ENCODE peak calls at places on chromosome 4, in ten cellular contexts. One of them, this sample, is unnamed.

GRCh38 chr4:6875431-6875831 is 34.2 kb upstream of the TBC1D14 start:
- DNase-seq in SK-N-SH: no peak
- DNase-seq in CD4-positive, alpha-beta T cell: no peak
- DNase-seq in CD8-positive, alpha-beta memory T cell: no peak
- DNase-seq in Peyer's patch: peak
- DNase-seq in neural progenitor cell: no peak
- DNase-seq in psoas muscle: peak
- DNase-seq in endodermal cell: no peak
- DNase-seq in A549: no peak
- DNase-seq in Karpas-422: peak
- DNase-seq in this sample: no peak

GRCh38 chr4:55635282-55635681 is 816 bp downstream of the NMU start:
- DNase-seq in SK-N-SH: peak
- DNase-seq in CD4-positive, alpha-beta T cell: no peak
- DNase-seq in CD8-positive, alpha-beta memory T cell: no peak
- DNase-seq in Peyer's patch: no peak
- DNase-seq in neural progenitor cell: peak
- DNase-seq in psoas muscle: no peak
- DNase-seq in endodermal cell: peak
- DNase-seq in A549: no peak
- DNase-seq in Karpas-422: no peak
- DNase-seq in this sample: no peak

GRCh38 chr4:102321260-102321991 is 23.9 kb downstream of the SLC39A8 start:
- DNase-seq in SK-N-SH: no peak
- DNase-seq in CD4-positive, alpha-beta T cell: no peak
- DNase-seq in CD8-positive, alpha-beta memory T cell: no peak
- DNase-seq in Peyer's patch: no peak
- DNase-seq in neural progenitor cell: no peak
- DNase-seq in psoas muscle: no peak
- DNase-seq in endodermal cell: no peak
- DNase-seq in A549: no peak
- DNase-seq in Karpas-422: peak
- DNase-seq in this sample: no peak

GRCh38 chr4:6470502-6471302 is 1.7 kb downstream of the PPP2R2C start:
- DNase-seq in SK-N-SH: peak
- DNase-seq in CD4-positive, alpha-beta T cell: no peak
- DNase-seq in CD8-positive, alpha-beta memory T cell: no peak
- DNase-seq in Peyer's patch: no peak
- DNase-seq in neural progenitor cell: peak
- DNase-seq in psoas muscle: peak
- DNase-seq in endodermal cell: peak
- DNase-seq in A549: peak
- DNase-seq in Karpas-422: no peak
- DNase-seq in this sample: peak

GRCh38 chr4:88008133-88008621 is 742 bp downstream of the PKD2 start:
- DNase-seq in SK-N-SH: peak
- DNase-seq in CD4-positive, alpha-beta T cell: no peak
- DNase-seq in CD8-positive, alpha-beta memory T cell: no peak
- DNase-seq in Peyer's patch: no peak
- DNase-seq in neural progenitor cell: peak
- DNase-seq in psoas muscle: peak
- DNase-seq in endodermal cell: peak
- DNase-seq in A549: peak
- DNase-seq in Karpas-422: peak
- DNase-seq in this sample: peak

GRCh38 chr4:36244257-36245084 is at the start of gene ARAP2:
- DNase-seq in SK-N-SH: peak
- DNase-seq in CD4-positive, alpha-beta T cell: peak
- DNase-seq in CD8-positive, alpha-beta memory T cell: peak
- DNase-seq in Peyer's patch: peak
- DNase-seq in neural progenitor cell: peak
- DNase-seq in psoas muscle: peak
- DNase-seq in endodermal cell: peak
- DNase-seq in A549: peak
- DNase-seq in Karpas-422: peak
- DNase-seq in this sample: peak

GRCh38 chr4:72489267-72489666 is 79.8 kb downstream of the ADAMTS3 start:
- DNase-seq in SK-N-SH: no peak
- DNase-seq in CD4-positive, alpha-beta T cell: no peak
- DNase-seq in CD8-positive, alpha-beta memory T cell: no peak
- DNase-seq in Peyer's patch: no peak
- DNase-seq in neural progenitor cell: no peak
- DNase-seq in psoas muscle: no peak
- DNase-seq in endodermal cell: no peak
- DNase-seq in A549: peak
- DNase-seq in Karpas-422: no peak
- DNase-seq in this sample: no peak

GRCh38 chr4:183797445-183798248 is 107.5 kb upstream of the STOX2 start:
- DNase-seq in SK-N-SH: peak
- DNase-seq in CD4-positive, alpha-beta T cell: no peak
- DNase-seq in CD8-positive, alpha-beta memory T cell: no peak
- DNase-seq in Peyer's patch: no peak
- DNase-seq in neural progenitor cell: peak
- DNase-seq in psoas muscle: peak
- DNase-seq in endodermal cell: peak
- DNase-seq in A549: peak
- DNase-seq in Karpas-422: no peak
- DNase-seq in this sample: no peak

GRCh38 chr4:73978886-73979285 is 2.9 kb downstream of the PF4 start:
- DNase-seq in SK-N-SH: no peak
- DNase-seq in CD4-positive, alpha-beta T cell: no peak
- DNase-seq in CD8-positive, alpha-beta memory T cell: no peak
- DNase-seq in Peyer's patch: no peak
- DNase-seq in neural progenitor cell: no peak
- DNase-seq in psoas muscle: no peak
- DNase-seq in endodermal cell: no peak
- DNase-seq in A549: peak
- DNase-seq in Karpas-422: no peak
- DNase-seq in this sample: no peak
- H3K27ac ChIP-seq in SK-N-SH: no peak
- H3K27ac ChIP-seq in CD4-positive, alpha-beta T cell: no peak
- H3K27ac ChIP-seq in CD8-positive, alpha-beta memory T cell: no peak
- H3K27ac ChIP-seq in Peyer's patch: no peak
- H3K27ac ChIP-seq in neural progenitor cell: no peak
- H3K27ac ChIP-seq in psoas muscle: no peak
- H3K27ac ChIP-seq in endodermal cell: no peak
- H3K27ac ChIP-seq in A549: peak
- H3K27ac ChIP-seq in Karpas-422: no peak
- H3K27ac ChIP-seq in this sample: no peak

GRCh38 chr4:101019941-101020401 is 327.4 kb downstream of the PPP3CA start:
- DNase-seq in SK-N-SH: no peak
- DNase-seq in CD4-positive, alpha-beta T cell: no peak
- DNase-seq in CD8-positive, alpha-beta memory T cell: peak
- DNase-seq in Peyer's patch: no peak
- DNase-seq in neural progenitor cell: no peak
- DNase-seq in psoas muscle: no peak
- DNase-seq in endodermal cell: peak
- DNase-seq in A549: peak
- DNase-seq in Karpas-422: no peak
- DNase-seq in this sample: no peak
- H3K27ac ChIP-seq in SK-N-SH: peak
- H3K27ac ChIP-seq in CD4-positive, alpha-beta T cell: peak
- H3K27ac ChIP-seq in CD8-positive, alpha-beta memory T cell: peak
- H3K27ac ChIP-seq in Peyer's patch: peak
- H3K27ac ChIP-seq in neural progenitor cell: no peak
- H3K27ac ChIP-seq in psoas muscle: no peak
- H3K27ac ChIP-seq in endodermal cell: no peak
- H3K27ac ChIP-seq in A549: peak
- H3K27ac ChIP-seq in Karpas-422: no peak
- H3K27ac ChIP-seq in this sample: no peak

GRCh38 chr4:69754926-69755580 is 5.4 kb downstream of the SULT1B1 start:
- DNase-seq in SK-N-SH: no peak
- DNase-seq in CD4-positive, alpha-beta T cell: no peak
- DNase-seq in CD8-positive, alpha-beta memory T cell: no peak
- DNase-seq in Peyer's patch: no peak
- DNase-seq in neural progenitor cell: no peak
- DNase-seq in psoas muscle: no peak
- DNase-seq in endodermal cell: no peak
- DNase-seq in A549: no peak
- DNase-seq in Karpas-422: no peak
- DNase-seq in this sample: no peak

GRCh38 chr4:69760455-69760854 is at the start of gene SULT1B1:
- DNase-seq in SK-N-SH: no peak
- DNase-seq in CD4-positive, alpha-beta T cell: peak
- DNase-seq in CD8-positive, alpha-beta memory T cell: peak
- DNase-seq in Peyer's patch: peak
- DNase-seq in neural progenitor cell: no peak
- DNase-seq in psoas muscle: no peak
- DNase-seq in endodermal cell: no peak
- DNase-seq in A549: no peak
- DNase-seq in Karpas-422: no peak
- DNase-seq in this sample: no peak

GRCh38 chr4:69763233-69763632 is 2.8 kb upstream of the SULT1B1 start:
- DNase-seq in SK-N-SH: no peak
- DNase-seq in CD4-positive, alpha-beta T cell: no peak
- DNase-seq in CD8-positive, alpha-beta memory T cell: no peak
- DNase-seq in Peyer's patch: no peak
- DNase-seq in neural progenitor cell: no peak
- DNase-seq in psoas muscle: no peak
- DNase-seq in endodermal cell: no peak
- DNase-seq in A549: no peak
- DNase-seq in Karpas-422: no peak
- DNase-seq in this sample: no peak

GRCh38 chr4:69757464-69757863 is 3.0 kb downstream of the SULT1B1 start:
- DNase-seq in SK-N-SH: no peak
- DNase-seq in CD4-positive, alpha-beta T cell: no peak
- DNase-seq in CD8-positive, alpha-beta memory T cell: no peak
- DNase-seq in Peyer's patch: no peak
- DNase-seq in neural progenitor cell: no peak
- DNase-seq in psoas muscle: no peak
- DNase-seq in endodermal cell: no peak
- DNase-seq in A549: no peak
- DNase-seq in Karpas-422: no peak
- DNase-seq in this sample: no peak

GRCh38 chr4:69759189-69759604 is 1.2 kb downstream of the SULT1B1 start:
- DNase-seq in SK-N-SH: no peak
- DNase-seq in CD4-positive, alpha-beta T cell: no peak
- DNase-seq in CD8-positive, alpha-beta memory T cell: no peak
- DNase-seq in Peyer's patch: no peak
- DNase-seq in neural progenitor cell: no peak
- DNase-seq in psoas muscle: no peak
- DNase-seq in endodermal cell: no peak
- DNase-seq in A549: peak
- DNase-seq in Karpas-422: no peak
- DNase-seq in this sample: no peak
- H3K27ac ChIP-seq in SK-N-SH: peak
- H3K27ac ChIP-seq in CD4-positive, alpha-beta T cell: no peak
- H3K27ac ChIP-seq in CD8-positive, alpha-beta memory T cell: no peak
- H3K27ac ChIP-seq in Peyer's patch: peak
- H3K27ac ChIP-seq in neural progenitor cell: no peak
- H3K27ac ChIP-seq in psoas muscle: no peak
- H3K27ac ChIP-seq in endodermal cell: no peak
- H3K27ac ChIP-seq in A549: no peak
- H3K27ac ChIP-seq in Karpas-422: no peak
- H3K27ac ChIP-seq in this sample: no peak

DNA sequence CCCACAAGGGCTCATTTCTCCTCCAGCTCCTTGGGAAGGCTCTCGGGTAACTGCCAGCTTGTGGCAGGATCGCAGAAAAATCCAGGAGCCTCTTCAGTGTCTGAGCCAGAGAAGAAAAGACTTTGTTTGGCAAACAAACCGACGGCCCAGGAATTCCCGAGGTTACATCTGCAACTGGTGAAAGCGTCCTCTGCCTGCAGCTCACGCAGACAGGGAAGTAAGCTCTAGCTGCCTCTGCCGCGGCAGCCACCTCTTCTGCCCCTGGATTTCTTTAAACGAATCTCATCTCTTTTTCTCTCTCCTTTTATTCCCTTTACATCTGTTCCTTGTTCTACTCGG is 289 bp downstream of the DCHS2 start:
- DNase-seq in SK-N-SH: peak
- DNase-seq in CD4-positive, alpha-beta T cell: no peak
- DNase-seq in CD8-positive, alpha-beta memory T cell: no peak
- DNase-seq in Peyer's patch: no peak
- DNase-seq in neural progenitor cell: peak
- DNase-seq in psoas muscle: no peak
- DNase-seq in endodermal cell: peak
- DNase-seq in A549: peak
- DNase-seq in Karpas-422: no peak
- DNase-seq in this sample: no peak
- H3K27ac ChIP-seq in SK-N-SH: no peak
- H3K27ac ChIP-seq in CD4-positive, alpha-beta T cell: no peak
- H3K27ac ChIP-seq in CD8-positive, alpha-beta memory T cell: no peak
- H3K27ac ChIP-seq in Peyer's patch: no peak
- H3K27ac ChIP-seq in neural progenitor cell: no peak
- H3K27ac ChIP-seq in psoas muscle: no peak
- H3K27ac ChIP-seq in endodermal cell: no peak
- H3K27ac ChIP-seq in A549: no peak
- H3K27ac ChIP-seq in Karpas-422: no peak
- H3K27ac ChIP-seq in this sample: no peak